ENCODE peak calls at places on chromosomes 1 and 21, in eight cellular contexts. One of them, this sample, is unnamed.

GRCh38 chr1:42456010-42456753 is at the start of the genes PPCS and ZMYND12:
- DNase-seq in activated T-cell treated with anti-CD3 and anti-CD28 coated beads for 4 hours: peak
- DNase-seq in HT-29: peak
- DNase-seq in pulmonary artery endothelial cell: peak
- DNase-seq in neural crest cell: peak
- DNase-seq in effector CD4-positive, alpha-beta T cell: peak
- DNase-seq in fibroblast of the conjunctiva: peak
- DNase-seq in NCI-H2081: peak
- DNase-seq in this sample: peak

GRCh38 chr21:41627428-41627827 is 119.5 kb upstream of the TMPRSS2 start:
- DNase-seq in activated T-cell treated with anti-CD3 and anti-CD28 coated beads for 4 hours: no peak
- DNase-seq in HT-29: no peak
- DNase-seq in pulmonary artery endothelial cell: no peak
- DNase-seq in neural crest cell: no peak
- DNase-seq in effector CD4-positive, alpha-beta T cell: no peak
- DNase-seq in fibroblast of the conjunctiva: no peak
- DNase-seq in NCI-H2081: no peak
- DNase-seq in this sample: no peak

GRCh38 chr1:3651011-3651938 is 1.0 kb upstream of the TP73 start:
- DNase-seq in activated T-cell treated with anti-CD3 and anti-CD28 coated beads for 4 hours: no peak
- DNase-seq in HT-29: no peak
- DNase-seq in pulmonary artery endothelial cell: no peak
- DNase-seq in neural crest cell: no peak
- DNase-seq in effector CD4-positive, alpha-beta T cell: no peak
- DNase-seq in fibroblast of the conjunctiva: no peak
- DNase-seq in NCI-H2081: no peak
- DNase-seq in this sample: no peak

GRCh38 chr1:29122662-29122986 is 1.1 kb downstream of the TMEM200B start:
- DNase-seq in activated T-cell treated with anti-CD3 and anti-CD28 coated beads for 4 hours: no peak
- DNase-seq in HT-29: peak
- DNase-seq in pulmonary artery endothelial cell: no peak
- DNase-seq in neural crest cell: peak
- DNase-seq in effector CD4-positive, alpha-beta T cell: no peak
- DNase-seq in fibroblast of the conjunctiva: peak
- DNase-seq in NCI-H2081: no peak
- DNase-seq in this sample: no peak

GRCh38 chr1:23177438-23178380 is 9.1 kb upstream of the LUZP1 start:
- DNase-seq in activated T-cell treated with anti-CD3 and anti-CD28 coated beads for 4 hours: peak
- DNase-seq in HT-29: peak
- DNase-seq in pulmonary artery endothelial cell: peak
- DNase-seq in neural crest cell: peak
- DNase-seq in effector CD4-positive, alpha-beta T cell: peak
- DNase-seq in fibroblast of the conjunctiva: no peak
- DNase-seq in NCI-H2081: peak
- DNase-seq in this sample: peak

GRCh38 chr1:167225920-167226319 is 5.2 kb downstream of the POU2F1 start:
- DNase-seq in activated T-cell treated with anti-CD3 and anti-CD28 coated beads for 4 hours: no peak
- DNase-seq in HT-29: no peak
- DNase-seq in pulmonary artery endothelial cell: no peak
- DNase-seq in neural crest cell: no peak
- DNase-seq in effector CD4-positive, alpha-beta T cell: no peak
- DNase-seq in fibroblast of the conjunctiva: no peak
- DNase-seq in NCI-H2081: no peak
- DNase-seq in this sample: peak

GRCh38 chr1:9767964-9768668 is 55.6 kb downstream of the CLSTN1 start:
- DNase-seq in activated T-cell treated with anti-CD3 and anti-CD28 coated beads for 4 hours: no peak
- DNase-seq in HT-29: peak
- DNase-seq in pulmonary artery endothelial cell: no peak
- DNase-seq in neural crest cell: no peak
- DNase-seq in effector CD4-positive, alpha-beta T cell: peak
- DNase-seq in fibroblast of the conjunctiva: no peak
- DNase-seq in NCI-H2081: no peak
- DNase-seq in this sample: no peak

GRCh38 chr1:164805399-164805798 is 246.4 kb downstream of the PBX1 start:
- DNase-seq in activated T-cell treated with anti-CD3 and anti-CD28 coated beads for 4 hours: no peak
- DNase-seq in HT-29: no peak
- DNase-seq in pulmonary artery endothelial cell: peak
- DNase-seq in neural crest cell: no peak
- DNase-seq in effector CD4-positive, alpha-beta T cell: no peak
- DNase-seq in fibroblast of the conjunctiva: no peak
- DNase-seq in NCI-H2081: no peak
- DNase-seq in this sample: no peak

GRCh38 chr21:44301093-44301492 is 1.2 kb downstream of the PFKL start:
- DNase-seq in activated T-cell treated with anti-CD3 and anti-CD28 coated beads for 4 hours: no peak
- DNase-seq in HT-29: no peak
- DNase-seq in pulmonary artery endothelial cell: no peak
- DNase-seq in neural crest cell: no peak
- DNase-seq in effector CD4-positive, alpha-beta T cell: no peak
- DNase-seq in fibroblast of the conjunctiva: no peak
- DNase-seq in NCI-H2081: no peak
- DNase-seq in this sample: no peak

GRCh38 chr1:94068831-94069648 is 51.9 kb downstream of the ABCA4 start:
- DNase-seq in activated T-cell treated with anti-CD3 and anti-CD28 coated beads for 4 hours: no peak
- DNase-seq in HT-29: peak
- DNase-seq in pulmonary artery endothelial cell: peak
- DNase-seq in neural crest cell: no peak
- DNase-seq in effector CD4-positive, alpha-beta T cell: no peak
- DNase-seq in fibroblast of the conjunctiva: no peak
- DNase-seq in NCI-H2081: peak
- DNase-seq in this sample: peak

GRCh38 chr1:3956527-3957170 is 56.6 kb upstream of the C1orf174 start:
- DNase-seq in activated T-cell treated with anti-CD3 and anti-CD28 coated beads for 4 hours: no peak
- DNase-seq in HT-29: no peak
- DNase-seq in pulmonary artery endothelial cell: no peak
- DNase-seq in neural crest cell: no peak
- DNase-seq in effector CD4-positive, alpha-beta T cell: no peak
- DNase-seq in fibroblast of the conjunctiva: no peak
- DNase-seq in NCI-H2081: no peak
- DNase-seq in this sample: no peak

GRCh38 chr1:84505167-84506001 is 802 bp upstream of the SPATA1 start:
- DNase-seq in activated T-cell treated with anti-CD3 and anti-CD28 coated beads for 4 hours: no peak
- DNase-seq in HT-29: peak
- DNase-seq in pulmonary artery endothelial cell: peak
- DNase-seq in neural crest cell: no peak
- DNase-seq in effector CD4-positive, alpha-beta T cell: no peak
- DNase-seq in fibroblast of the conjunctiva: peak
- DNase-seq in NCI-H2081: peak
- DNase-seq in this sample: peak

GRCh38 chr1:193846881-193847280 is 660.5 kb upstream of the B3GALT2 start:
- DNase-seq in activated T-cell treated with anti-CD3 and anti-CD28 coated beads for 4 hours: no peak
- DNase-seq in HT-29: no peak
- DNase-seq in pulmonary artery endothelial cell: no peak
- DNase-seq in neural crest cell: no peak
- DNase-seq in effector CD4-positive, alpha-beta T cell: no peak
- DNase-seq in fibroblast of the conjunctiva: no peak
- DNase-seq in NCI-H2081: no peak
- DNase-seq in this sample: no peak

GRCh38 chr1:77900687-77901293 is 12.4 kb downstream of the NEXN start:
- DNase-seq in activated T-cell treated with anti-CD3 and anti-CD28 coated beads for 4 hours: no peak
- DNase-seq in HT-29: peak
- DNase-seq in pulmonary artery endothelial cell: no peak
- DNase-seq in neural crest cell: no peak
- DNase-seq in effector CD4-positive, alpha-beta T cell: no peak
- DNase-seq in fibroblast of the conjunctiva: peak
- DNase-seq in NCI-H2081: no peak
- DNase-seq in this sample: peak